ENCODE peak calls at places on chromosome 9, in eight cellular contexts. G, F, U, T, E, M, S and Q are unnamed samples.
A peak's percentile ranks its signal among the peaks of the same experiment; 100 is the strongest.

GRCh38 chr9:136308262-136309053 is 4.6 kb upstream of the CCDC187 start:
- DNase-seq in G (no peak), M (no peak), E (no peak), F (no peak), T (no peak), S (no peak), U (no peak), Q (no peak)

GRCh38 chr9:128409998-128410397 is 10.7 kb upstream of the CERCAM start:
- DNase-seq in M (peak; percentile 49), T (no peak), U (peak; percentile 49), S (no peak), G (no peak), F (peak; percentile 17), E (no peak), Q (no peak)

GRCh38 chr9:17519761-17520160 is 59.1 kb upstream of the SH3GL2 start:
- DNase-seq in F (peak; percentile 12), E (no peak), G (no peak), T (no peak), S (no peak), M (no peak), U (peak; percentile 7), Q (no peak)

GRCh38 chr9:126151031-126151670 is 175.5 kb upstream of the MVB12B start:
- DNase-seq in G (no peak), M (peak; percentile 6), U (no peak), T (no peak), F (no peak), E (no peak), S (no peak), Q (no peak)

GRCh38 chr9:98807811-98808195 is 333 bp downstream of the GALNT12 start:
- DNase-seq in M (peak; percentile 33), T (no peak), F (no peak), G (peak; percentile 44), U (no peak), E (no peak), S (no peak), Q (no peak)

GRCh38 chr9:115036691-115037090 is 81.3 kb downstream of the TNC start:
- DNase-seq in T (no peak), S (no peak), G (peak; percentile 22), M (no peak), E (no peak), F (no peak), U (no peak), Q (no peak)

GRCh38 chr9:36415822-36416515 is 15.9 kb upstream of the RNF38 start:
- DNase-seq in F (no peak), M (no peak), S (no peak), U (no peak), T (no peak), E (no peak), G (no peak), Q (no peak)

GRCh38 chr9:35816708-35817107 is 1.9 kb upstream of the HINT2 start:
- DNase-seq in G (no peak), F (no peak), M (no peak), E (no peak), S (no peak), T (no peak), U (no peak), Q (no peak)

GRCh38 chr9:106828965-106829364 is 34.0 kb upstream of the ZNF462 start:
- DNase-seq in T (no peak), U (no peak), G (no peak), F (no peak), M (no peak), E (no peak), S (no peak), Q (no peak)

GRCh38 chr9:4073371-4073770 is 226.5 kb downstream of the GLIS3 start:
- DNase-seq in F (no peak), T (no peak), G (peak; percentile 3), U (no peak), S (no peak), M (no peak), E (no peak), Q (no peak)
- TF ChIP-seq CTCF in F (peak; percentile 43), T (no peak), G (no peak), U (peak; percentile 31), S (no peak), M (no peak), E (no peak), Q (peak; percentile 45)

GRCh38 chr9:79477955-79478751 is 93.6 kb upstream of the TLE4 start:
- DNase-seq in G (peak; percentile 61), E (peak; percentile 33), T (peak; percentile 8), F (peak; percentile 29), S (no peak), M (peak; percentile 28), U (peak; percentile 14), Q (no peak)
- TF ChIP-seq CTCF in G (peak; percentile 52), E (peak; percentile 28), T (peak; percentile 14), F (peak; percentile 57), S (peak; percentile 65), M (no peak), U (peak; percentile 35), Q (peak; percentile 65)

GRCh38 chr9:103319979-103320378 is 324.8 kb downstream of the CYLC2 start:
- DNase-seq in M (no peak), T (no peak), G (no peak), S (no peak), F (no peak), E (no peak), U (no peak), Q (no peak)
- TF ChIP-seq CTCF in M (no peak), T (no peak), G (no peak), S (no peak), F (no peak), E (no peak), U (no peak), Q (no peak)

DNA sequence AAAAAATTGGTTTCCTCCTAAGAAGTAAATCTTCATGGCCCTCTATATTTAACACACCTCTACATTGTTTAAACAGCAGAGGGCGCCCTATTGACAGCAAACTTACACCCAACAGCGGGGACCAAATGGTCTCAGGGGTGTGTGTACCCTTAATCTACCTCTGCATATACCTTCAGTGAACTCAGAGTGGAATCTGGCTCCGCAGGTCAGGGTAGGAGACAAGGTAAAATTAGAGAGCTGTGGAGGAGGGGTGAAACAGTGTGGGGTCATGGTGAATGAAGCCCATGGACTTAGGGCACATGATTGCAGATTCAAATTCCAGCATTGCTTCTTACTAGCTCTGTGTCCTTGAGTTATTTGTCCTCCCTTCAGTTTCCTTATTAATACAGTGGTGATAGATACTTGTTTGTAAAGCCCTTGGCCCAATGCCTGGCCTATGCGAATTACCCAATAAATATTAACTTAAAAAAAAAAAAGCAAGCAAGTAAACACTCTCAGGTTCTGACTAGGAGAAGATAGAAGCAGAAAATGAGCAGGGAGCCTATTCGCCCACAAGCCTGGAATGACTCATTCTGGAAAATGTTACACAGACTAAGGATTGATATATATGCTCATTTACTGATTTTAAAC is 122.9 kb downstream of the CAVIN4 start:
- DNase-seq in G (peak; percentile 21), U (peak; percentile 24), T (no peak), S (no peak), E (peak; percentile 45), M (no peak), F (peak; percentile 4), Q (no peak)
- TF ChIP-seq CTCF in G (peak; percentile 52), U (peak; percentile 44), T (peak; percentile 35), S (no peak), E (peak; percentile 44), M (no peak), F (peak; percentile 41), Q (peak; percentile 43)

DNA sequence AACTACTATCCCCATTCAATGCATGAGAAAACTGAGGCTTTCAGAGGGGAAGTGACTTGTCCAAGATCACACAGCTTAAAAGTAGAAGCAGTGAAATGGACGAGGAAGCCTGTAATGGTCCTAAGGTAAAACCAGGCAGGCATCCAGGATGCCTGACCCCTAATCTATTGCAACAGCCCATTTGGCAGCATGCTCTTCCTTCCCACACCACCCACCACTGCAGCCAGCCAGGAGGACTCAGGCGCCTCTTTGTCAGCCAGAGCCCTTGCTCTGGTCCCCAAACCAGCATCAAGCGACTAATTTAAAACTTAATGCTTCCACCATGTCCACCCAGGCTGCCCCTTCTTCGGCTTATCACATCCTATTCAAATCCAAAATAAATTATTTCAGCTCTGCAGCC is 541.6 kb downstream of the CDK5RAP2 start:
- DNase-seq in F (no peak), S (no peak), U (no peak), G (no peak), M (no peak), E (no peak), T (no peak), Q (no peak)
- TF ChIP-seq CTCF in F (no peak), S (no peak), U (no peak), G (no peak), M (no peak), E (no peak), T (no peak), Q (no peak)

GRCh38 chr9:88559661-88560060 is 24.7 kb downstream of the NXNL2 start:
- DNase-seq in U (no peak), E (no peak), M (no peak), F (peak; percentile 51), G (no peak), S (no peak), T (no peak), Q (no peak)
- TF ChIP-seq CTCF in U (peak; percentile 13), E (no peak), M (no peak), F (peak; percentile 31), G (no peak), S (peak; percentile 7), T (no peak), Q (peak; percentile 15)